ENCODE peak calls at places on chromosomes 13 and 19, in eight cellular contexts. One of them, this sample, is unnamed.
A peak's percentile ranks its signal among the peaks of the same experiment; 100 is the strongest.

GRCh38 chr19:49853852-49854849 is 3.2 kb downstream of the PTOV1 start:
- DNase-seq in frontal cortex: no peak
- DNase-seq in kidney glomerular epithelial cell: no peak
- DNase-seq in stimulated activated CD4-positive, alpha-beta T cell treated with anti-CD3 and anti-CD28 coated beads, Interleukin-2, amount 100 ng/mL, for 48 hours: no peak
- DNase-seq in hypothalamus: no peak
- DNase-seq in thoracic aorta: no peak
- DNase-seq in GM04504: no peak
- DNase-seq in AG09319: no peak
- DNase-seq in this sample: no peak

GRCh38 chr13:61954092-61954491 is 538.4 kb upstream of the PCDH20 start:
- DNase-seq in frontal cortex: peak; percentile 6
- DNase-seq in kidney glomerular epithelial cell: peak; percentile 44
- DNase-seq in stimulated activated CD4-positive, alpha-beta T cell treated with anti-CD3 and anti-CD28 coated beads, Interleukin-2, amount 100 ng/mL, for 48 hours: no peak
- DNase-seq in hypothalamus: no peak
- DNase-seq in thoracic aorta: no peak
- DNase-seq in GM04504: no peak
- DNase-seq in AG09319: no peak
- DNase-seq in this sample: peak; percentile 3

GRCh38 chr19:5299137-5299536 is 41.5 kb downstream of the PTPRS start:
- DNase-seq in frontal cortex: no peak
- DNase-seq in kidney glomerular epithelial cell: no peak
- DNase-seq in stimulated activated CD4-positive, alpha-beta T cell treated with anti-CD3 and anti-CD28 coated beads, Interleukin-2, amount 100 ng/mL, for 48 hours: no peak
- DNase-seq in hypothalamus: no peak
- DNase-seq in thoracic aorta: no peak
- DNase-seq in GM04504: no peak
- DNase-seq in AG09319: no peak
- DNase-seq in this sample: no peak

GRCh38 chr13:48222358-48223015 is 10.5 kb upstream of the ITM2B start:
- DNase-seq in frontal cortex: no peak
- DNase-seq in kidney glomerular epithelial cell: peak; percentile 54
- DNase-seq in stimulated activated CD4-positive, alpha-beta T cell treated with anti-CD3 and anti-CD28 coated beads, Interleukin-2, amount 100 ng/mL, for 48 hours: no peak
- DNase-seq in hypothalamus: no peak
- DNase-seq in thoracic aorta: no peak
- DNase-seq in GM04504: no peak
- DNase-seq in AG09319: no peak
- DNase-seq in this sample: no peak

GRCh38 chr19:2750739-2751437 is 11.1 kb upstream of the SLC39A3 start:
- DNase-seq in frontal cortex: no peak
- DNase-seq in kidney glomerular epithelial cell: no peak
- DNase-seq in stimulated activated CD4-positive, alpha-beta T cell treated with anti-CD3 and anti-CD28 coated beads, Interleukin-2, amount 100 ng/mL, for 48 hours: no peak
- DNase-seq in hypothalamus: no peak
- DNase-seq in thoracic aorta: no peak
- DNase-seq in GM04504: no peak
- DNase-seq in AG09319: no peak
- DNase-seq in this sample: no peak

GRCh38 chr13:32045963-32046785 is 14.6 kb downstream of the FRY start:
- DNase-seq in frontal cortex: no peak
- DNase-seq in kidney glomerular epithelial cell: peak; percentile 32
- DNase-seq in stimulated activated CD4-positive, alpha-beta T cell treated with anti-CD3 and anti-CD28 coated beads, Interleukin-2, amount 100 ng/mL, for 48 hours: no peak
- DNase-seq in hypothalamus: peak; percentile 28
- DNase-seq in thoracic aorta: no peak
- DNase-seq in GM04504: no peak
- DNase-seq in AG09319: no peak
- DNase-seq in this sample: peak; percentile 10

GRCh38 chr13:40447857-40448256 is 218.6 kb downstream of the FOXO1 start:
- DNase-seq in frontal cortex: no peak
- DNase-seq in kidney glomerular epithelial cell: no peak
- DNase-seq in stimulated activated CD4-positive, alpha-beta T cell treated with anti-CD3 and anti-CD28 coated beads, Interleukin-2, amount 100 ng/mL, for 48 hours: no peak
- DNase-seq in hypothalamus: no peak
- DNase-seq in thoracic aorta: no peak
- DNase-seq in GM04504: no peak
- DNase-seq in AG09319: no peak
- DNase-seq in this sample: no peak

GRCh38 chr19:21912654-21913053 is 76.7 kb upstream of the ZNF43 start:
- DNase-seq in frontal cortex: no peak
- DNase-seq in kidney glomerular epithelial cell: no peak
- DNase-seq in stimulated activated CD4-positive, alpha-beta T cell treated with anti-CD3 and anti-CD28 coated beads, Interleukin-2, amount 100 ng/mL, for 48 hours: no peak
- DNase-seq in hypothalamus: no peak
- DNase-seq in thoracic aorta: no peak
- DNase-seq in GM04504: no peak
- DNase-seq in AG09319: no peak
- DNase-seq in this sample: no peak

GRCh38 chr19:4800591-4801081 is 9.1 kb downstream of the FEM1A start:
- DNase-seq in frontal cortex: no peak
- DNase-seq in kidney glomerular epithelial cell: no peak
- DNase-seq in stimulated activated CD4-positive, alpha-beta T cell treated with anti-CD3 and anti-CD28 coated beads, Interleukin-2, amount 100 ng/mL, for 48 hours: no peak
- DNase-seq in hypothalamus: no peak
- DNase-seq in thoracic aorta: no peak
- DNase-seq in GM04504: no peak
- DNase-seq in AG09319: no peak
- DNase-seq in this sample: no peak

GRCh38 chr19:37999309-38000213 is 92.6 kb downstream of the SIPA1L3 start:
- DNase-seq in frontal cortex: no peak
- DNase-seq in kidney glomerular epithelial cell: peak; percentile 100
- DNase-seq in stimulated activated CD4-positive, alpha-beta T cell treated with anti-CD3 and anti-CD28 coated beads, Interleukin-2, amount 100 ng/mL, for 48 hours: no peak
- DNase-seq in hypothalamus: no peak
- DNase-seq in thoracic aorta: no peak
- DNase-seq in GM04504: peak; percentile 95
- DNase-seq in AG09319: peak; percentile 85
- DNase-seq in this sample: peak; percentile 88

GRCh38 chr19:1210227-1210538 is 4.6 kb downstream of the STK11 start:
- DNase-seq in frontal cortex: no peak
- DNase-seq in kidney glomerular epithelial cell: no peak
- DNase-seq in stimulated activated CD4-positive, alpha-beta T cell treated with anti-CD3 and anti-CD28 coated beads, Interleukin-2, amount 100 ng/mL, for 48 hours: no peak
- DNase-seq in hypothalamus: peak; percentile 43
- DNase-seq in thoracic aorta: no peak
- DNase-seq in GM04504: no peak
- DNase-seq in AG09319: no peak
- DNase-seq in this sample: no peak

GRCh38 chr13:94153586-94153985 is 325.9 kb downstream of the DCT start:
- DNase-seq in frontal cortex: no peak
- DNase-seq in kidney glomerular epithelial cell: no peak
- DNase-seq in stimulated activated CD4-positive, alpha-beta T cell treated with anti-CD3 and anti-CD28 coated beads, Interleukin-2, amount 100 ng/mL, for 48 hours: no peak
- DNase-seq in hypothalamus: no peak
- DNase-seq in thoracic aorta: no peak
- DNase-seq in GM04504: no peak
- DNase-seq in AG09319: no peak
- DNase-seq in this sample: no peak

GRCh38 chr19:17806945-17807344 is 12.0 kb downstream of the B3GNT3 start:
- DNase-seq in frontal cortex: no peak
- DNase-seq in kidney glomerular epithelial cell: no peak
- DNase-seq in stimulated activated CD4-positive, alpha-beta T cell treated with anti-CD3 and anti-CD28 coated beads, Interleukin-2, amount 100 ng/mL, for 48 hours: no peak
- DNase-seq in hypothalamus: no peak
- DNase-seq in thoracic aorta: no peak
- DNase-seq in GM04504: no peak
- DNase-seq in AG09319: no peak
- DNase-seq in this sample: no peak

GRCh38 chr13:98228661-98229349 is 51.7 kb upstream of the RNF113B start:
- DNase-seq in frontal cortex: no peak
- DNase-seq in kidney glomerular epithelial cell: no peak
- DNase-seq in stimulated activated CD4-positive, alpha-beta T cell treated with anti-CD3 and anti-CD28 coated beads, Interleukin-2, amount 100 ng/mL, for 48 hours: no peak
- DNase-seq in hypothalamus: no peak
- DNase-seq in thoracic aorta: no peak
- DNase-seq in GM04504: peak; percentile 52
- DNase-seq in AG09319: peak; percentile 16
- DNase-seq in this sample: peak; percentile 48

GRCh38 chr13:22801402-22802003 is 379.3 kb upstream of the SGCG start:
- DNase-seq in frontal cortex: no peak
- DNase-seq in kidney glomerular epithelial cell: peak; percentile 26
- DNase-seq in stimulated activated CD4-positive, alpha-beta T cell treated with anti-CD3 and anti-CD28 coated beads, Interleukin-2, amount 100 ng/mL, for 48 hours: no peak
- DNase-seq in hypothalamus: no peak
- DNase-seq in thoracic aorta: no peak
- DNase-seq in GM04504: no peak
- DNase-seq in AG09319: no peak
- DNase-seq in this sample: no peak

GRCh38 chr19:13401388-13401787 is 104.9 kb downstream of the CACNA1A start:
- DNase-seq in frontal cortex: no peak
- DNase-seq in kidney glomerular epithelial cell: no peak
- DNase-seq in stimulated activated CD4-positive, alpha-beta T cell treated with anti-CD3 and anti-CD28 coated beads, Interleukin-2, amount 100 ng/mL, for 48 hours: no peak
- DNase-seq in hypothalamus: no peak
- DNase-seq in thoracic aorta: no peak
- DNase-seq in GM04504: no peak
- DNase-seq in AG09319: no peak
- DNase-seq in this sample: peak; percentile 5

GRCh38 chr13:41216160-41216559 is 21.8 kb upstream of the KBTBD7 start:
- DNase-seq in frontal cortex: no peak
- DNase-seq in kidney glomerular epithelial cell: no peak
- DNase-seq in stimulated activated CD4-positive, alpha-beta T cell treated with anti-CD3 and anti-CD28 coated beads, Interleukin-2, amount 100 ng/mL, for 48 hours: no peak
- DNase-seq in hypothalamus: no peak
- DNase-seq in thoracic aorta: no peak
- DNase-seq in GM04504: no peak
- DNase-seq in AG09319: peak; percentile 57
- DNase-seq in this sample: peak; percentile 21

GRCh38 chr19:49614096-49614857 is 23.3 kb downstream of the PRR12 start:
- DNase-seq in frontal cortex: no peak
- DNase-seq in kidney glomerular epithelial cell: no peak
- DNase-seq in stimulated activated CD4-positive, alpha-beta T cell treated with anti-CD3 and anti-CD28 coated beads, Interleukin-2, amount 100 ng/mL, for 48 hours: no peak
- DNase-seq in hypothalamus: no peak
- DNase-seq in thoracic aorta: no peak
- DNase-seq in GM04504: peak; percentile 72
- DNase-seq in AG09319: no peak
- DNase-seq in this sample: no peak

GRCh38 chr19:32550666-32551065 is 30.3 kb upstream of the PDCD5 start:
- DNase-seq in frontal cortex: no peak
- DNase-seq in kidney glomerular epithelial cell: no peak
- DNase-seq in stimulated activated CD4-positive, alpha-beta T cell treated with anti-CD3 and anti-CD28 coated beads, Interleukin-2, amount 100 ng/mL, for 48 hours: no peak
- DNase-seq in hypothalamus: no peak
- DNase-seq in thoracic aorta: no peak
- DNase-seq in GM04504: no peak
- DNase-seq in AG09319: no peak
- DNase-seq in this sample: no peak

GRCh38 chr19:55341191-55342043 is 1.7 kb downstream of the KMT5C start:
- DNase-seq in frontal cortex: peak; percentile 80
- DNase-seq in kidney glomerular epithelial cell: no peak
- DNase-seq in stimulated activated CD4-positive, alpha-beta T cell treated with anti-CD3 and anti-CD28 coated beads, Interleukin-2, amount 100 ng/mL, for 48 hours: peak; percentile 60
- DNase-seq in hypothalamus: peak; percentile 48
- DNase-seq in thoracic aorta: no peak
- DNase-seq in GM04504: peak; percentile 24
- DNase-seq in AG09319: no peak
- DNase-seq in this sample: no peak

GRCh38 chr13:20359335-20359734 is 127.2 kb upstream of the GJB6 start:
- DNase-seq in frontal cortex: no peak
- DNase-seq in kidney glomerular epithelial cell: peak; percentile 92
- DNase-seq in stimulated activated CD4-positive, alpha-beta T cell treated with anti-CD3 and anti-CD28 coated beads, Interleukin-2, amount 100 ng/mL, for 48 hours: no peak
- DNase-seq in hypothalamus: no peak
- DNase-seq in thoracic aorta: no peak
- DNase-seq in GM04504: peak; percentile 81
- DNase-seq in AG09319: peak; percentile 51
- DNase-seq in this sample: peak; percentile 86

GRCh38 chr19:11138659-11139526 is 16.7 kb downstream of the SPC24 start:
- DNase-seq in frontal cortex: no peak
- DNase-seq in kidney glomerular epithelial cell: peak; percentile 78
- DNase-seq in stimulated activated CD4-positive, alpha-beta T cell treated with anti-CD3 and anti-CD28 coated beads, Interleukin-2, amount 100 ng/mL, for 48 hours: no peak
- DNase-seq in hypothalamus: peak; percentile 62
- DNase-seq in thoracic aorta: peak; percentile 54
- DNase-seq in GM04504: peak; percentile 81
- DNase-seq in AG09319: no peak
- DNase-seq in this sample: peak; percentile 70

GRCh38 chr19:6066661-6067646 is 43.3 kb downstream of the RFX2 start:
- DNase-seq in frontal cortex: peak; percentile 58
- DNase-seq in kidney glomerular epithelial cell: peak; percentile 99
- DNase-seq in stimulated activated CD4-positive, alpha-beta T cell treated with anti-CD3 and anti-CD28 coated beads, Interleukin-2, amount 100 ng/mL, for 48 hours: no peak
- DNase-seq in hypothalamus: peak; percentile 71
- DNase-seq in thoracic aorta: peak; percentile 96
- DNase-seq in GM04504: peak; percentile 94
- DNase-seq in AG09319: peak; percentile 96
- DNase-seq in this sample: peak; percentile 96

GRCh38 chr19:45677351-45678230 is 9.6 kb downstream of the GIPR start:
- DNase-seq in frontal cortex: peak; percentile 65
- DNase-seq in kidney glomerular epithelial cell: peak; percentile 84
- DNase-seq in stimulated activated CD4-positive, alpha-beta T cell treated with anti-CD3 and anti-CD28 coated beads, Interleukin-2, amount 100 ng/mL, for 48 hours: peak; percentile 82
- DNase-seq in hypothalamus: peak; percentile 85
- DNase-seq in thoracic aorta: no peak
- DNase-seq in GM04504: no peak
- DNase-seq in AG09319: no peak
- DNase-seq in this sample: peak; percentile 62

GRCh38 chr13:79456051-79456450 is 24.9 kb upstream of the NDFIP2 start:
- DNase-seq in frontal cortex: no peak
- DNase-seq in kidney glomerular epithelial cell: no peak
- DNase-seq in stimulated activated CD4-positive, alpha-beta T cell treated with anti-CD3 and anti-CD28 coated beads, Interleukin-2, amount 100 ng/mL, for 48 hours: no peak
- DNase-seq in hypothalamus: no peak
- DNase-seq in thoracic aorta: no peak
- DNase-seq in GM04504: no peak
- DNase-seq in AG09319: no peak
- DNase-seq in this sample: no peak

GRCh38 chr13:27978301-27978968 is 9.3 kb upstream of the CDX2 start:
- DNase-seq in frontal cortex: peak; percentile 19
- DNase-seq in kidney glomerular epithelial cell: no peak
- DNase-seq in stimulated activated CD4-positive, alpha-beta T cell treated with anti-CD3 and anti-CD28 coated beads, Interleukin-2, amount 100 ng/mL, for 48 hours: no peak
- DNase-seq in hypothalamus: no peak
- DNase-seq in thoracic aorta: no peak
- DNase-seq in GM04504: no peak
- DNase-seq in AG09319: no peak
- DNase-seq in this sample: no peak